ENCODE peak calls at places on chromosome 22, in eight cellular contexts. One of them, this sample, is unnamed.

GRCh38 chr22:16783930-16784354 is 41.3 kb downstream of the XKR3 start:
- DNase-seq in BJ: no peak
- DNase-seq in right lobe of liver: no peak
- DNase-seq in pancreas: no peak
- DNase-seq in upper lobe of right lung: no peak
- DNase-seq in cardiac muscle cell: no peak
- DNase-seq in HFF-Myc: no peak
- DNase-seq in fibroblast of mammary gland: peak; percentile 24
- DNase-seq in this sample: no peak

GRCh38 chr22:49103314-49104052 is 724.2 kb downstream of the BRD1 start:
- DNase-seq in BJ: no peak
- DNase-seq in right lobe of liver: peak; percentile 38
- DNase-seq in pancreas: no peak
- DNase-seq in upper lobe of right lung: peak; percentile 17
- DNase-seq in cardiac muscle cell: no peak
- DNase-seq in HFF-Myc: no peak
- DNase-seq in fibroblast of mammary gland: no peak
- DNase-seq in this sample: no peak

GRCh38 chr22:31829505-31829904 is 75.7 kb downstream of the DEPDC5 start:
- DNase-seq in BJ: peak; percentile 79
- DNase-seq in right lobe of liver: no peak
- DNase-seq in pancreas: no peak
- DNase-seq in upper lobe of right lung: no peak
- DNase-seq in cardiac muscle cell: peak; percentile 91
- DNase-seq in HFF-Myc: peak; percentile 85
- DNase-seq in fibroblast of mammary gland: peak; percentile 96
- DNase-seq in this sample: peak; percentile 89

GRCh38 chr22:33687464-33687863 is 232.8 kb downstream of the LARGE1 start:
- DNase-seq in BJ: no peak
- DNase-seq in right lobe of liver: no peak
- DNase-seq in pancreas: no peak
- DNase-seq in upper lobe of right lung: no peak
- DNase-seq in cardiac muscle cell: no peak
- DNase-seq in HFF-Myc: no peak
- DNase-seq in fibroblast of mammary gland: no peak
- DNase-seq in this sample: no peak

GRCh38 chr22:28417426-28417825 is 262.2 kb downstream of the TTC28 start:
- DNase-seq in BJ: no peak
- DNase-seq in right lobe of liver: no peak
- DNase-seq in pancreas: no peak
- DNase-seq in upper lobe of right lung: no peak
- DNase-seq in cardiac muscle cell: no peak
- DNase-seq in HFF-Myc: no peak
- DNase-seq in fibroblast of mammary gland: no peak
- DNase-seq in this sample: no peak

GRCh38 chr22:41348964-41349484 is 32.7 kb upstream of the TEF start:
- DNase-seq in BJ: no peak
- DNase-seq in right lobe of liver: no peak
- DNase-seq in pancreas: no peak
- DNase-seq in upper lobe of right lung: no peak
- DNase-seq in cardiac muscle cell: no peak
- DNase-seq in HFF-Myc: no peak
- DNase-seq in fibroblast of mammary gland: no peak
- DNase-seq in this sample: no peak

GRCh38 chr22:33188316-33188715 is 130.1 kb upstream of the SYN3 start:
- DNase-seq in BJ: no peak
- DNase-seq in right lobe of liver: no peak
- DNase-seq in pancreas: no peak
- DNase-seq in upper lobe of right lung: no peak
- DNase-seq in cardiac muscle cell: peak; percentile 1
- DNase-seq in HFF-Myc: no peak
- DNase-seq in fibroblast of mammary gland: peak; percentile 6
- DNase-seq in this sample: no peak

GRCh38 chr22:41543854-41544670 is at the start of gene POLR3H:
- DNase-seq in BJ: peak; percentile 91
- DNase-seq in right lobe of liver: peak; percentile 100
- DNase-seq in pancreas: peak; percentile 99
- DNase-seq in upper lobe of right lung: peak; percentile 100
- DNase-seq in cardiac muscle cell: peak; percentile 99
- DNase-seq in HFF-Myc: peak; percentile 84
- DNase-seq in fibroblast of mammary gland: peak; percentile 94
- DNase-seq in this sample: peak; percentile 99

GRCh38 chr22:19120829-19121630 is 1.2 kb downstream of the DGCR2 start:
- DNase-seq in BJ: no peak
- DNase-seq in right lobe of liver: peak; percentile 77
- DNase-seq in pancreas: peak; percentile 81
- DNase-seq in upper lobe of right lung: peak; percentile 79
- DNase-seq in cardiac muscle cell: no peak
- DNase-seq in HFF-Myc: no peak
- DNase-seq in fibroblast of mammary gland: peak; percentile 40
- DNase-seq in this sample: peak; percentile 27

GRCh38 chr22:27292542-27293298 is 508.8 kb downstream of the MN1 start:
- DNase-seq in BJ: no peak
- DNase-seq in right lobe of liver: no peak
- DNase-seq in pancreas: no peak
- DNase-seq in upper lobe of right lung: no peak
- DNase-seq in cardiac muscle cell: no peak
- DNase-seq in HFF-Myc: no peak
- DNase-seq in fibroblast of mammary gland: no peak
- DNase-seq in this sample: no peak

GRCh38 chr22:26648011-26648497 is 9.3 kb upstream of the MIAT start:
- DNase-seq in BJ: no peak
- DNase-seq in right lobe of liver: no peak
- DNase-seq in pancreas: no peak
- DNase-seq in upper lobe of right lung: no peak
- DNase-seq in cardiac muscle cell: no peak
- DNase-seq in HFF-Myc: no peak
- DNase-seq in fibroblast of mammary gland: no peak
- DNase-seq in this sample: no peak

GRCh38 chr22:28269277-28269676 is 350.2 kb upstream of the PITPNB start:
- DNase-seq in BJ: no peak
- DNase-seq in right lobe of liver: no peak
- DNase-seq in pancreas: no peak
- DNase-seq in upper lobe of right lung: no peak
- DNase-seq in cardiac muscle cell: no peak
- DNase-seq in HFF-Myc: no peak
- DNase-seq in fibroblast of mammary gland: no peak
- DNase-seq in this sample: no peak

GRCh38 chr22:25405854-25406509 is 158.5 kb upstream of the GRK3 start:
- DNase-seq in BJ: no peak
- DNase-seq in right lobe of liver: no peak
- DNase-seq in pancreas: no peak
- DNase-seq in upper lobe of right lung: peak; percentile 26
- DNase-seq in cardiac muscle cell: no peak
- DNase-seq in HFF-Myc: no peak
- DNase-seq in fibroblast of mammary gland: no peak
- DNase-seq in this sample: no peak

DNA sequence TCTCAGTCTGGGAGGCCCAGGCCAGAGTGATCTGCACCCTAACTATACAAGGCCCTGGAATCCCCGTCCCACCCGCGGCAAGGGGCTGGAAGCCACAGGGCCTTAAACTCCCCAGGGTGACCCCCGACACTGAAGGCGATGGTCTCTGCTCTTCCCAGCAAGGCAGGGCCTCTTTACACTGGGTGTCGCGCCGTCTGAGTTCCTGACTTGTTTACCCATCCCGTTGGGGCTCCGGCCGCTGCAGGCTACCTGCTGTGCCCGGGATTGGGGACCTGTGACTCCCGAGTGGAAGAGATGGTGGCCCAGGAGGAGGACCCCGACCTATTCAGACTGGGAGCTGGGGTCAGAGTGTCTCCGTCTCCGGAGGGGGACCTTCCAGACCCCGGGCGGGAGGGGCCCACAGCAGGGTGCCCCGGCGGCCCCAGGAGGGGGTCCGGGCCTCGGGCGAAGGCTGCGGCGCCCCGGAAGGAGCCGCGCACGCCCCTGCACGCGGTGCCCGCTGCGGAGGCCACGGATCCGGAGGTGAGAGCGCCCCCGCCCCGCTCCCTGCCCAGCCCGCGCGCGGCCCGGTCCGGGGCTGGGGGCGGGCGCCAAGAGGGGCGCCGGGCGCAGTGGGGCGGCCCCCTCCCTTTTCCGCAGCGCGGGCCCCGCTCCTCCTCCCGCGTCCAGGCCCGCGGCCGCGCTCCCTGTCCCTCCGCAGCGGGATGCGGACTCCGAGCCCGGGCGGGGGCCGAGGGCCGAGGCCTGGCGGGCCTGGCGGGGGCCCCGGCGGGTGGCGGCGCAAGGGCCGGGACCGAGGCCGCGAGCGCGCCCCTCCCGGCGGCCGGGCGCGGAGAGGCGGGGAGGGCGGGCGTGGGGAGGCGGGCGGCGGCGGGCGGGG is 534 bp upstream of the MPPED1 start:
- DNase-seq in BJ: no peak
- DNase-seq in right lobe of liver: peak; percentile 49
- DNase-seq in pancreas: peak; percentile 72
- DNase-seq in upper lobe of right lung: no peak
- DNase-seq in cardiac muscle cell: no peak
- DNase-seq in HFF-Myc: no peak
- DNase-seq in fibroblast of mammary gland: no peak
- DNase-seq in this sample: no peak
- H3K4me3 ChIP-seq in BJ: no peak overlapping the region
- H3K4me3 ChIP-seq in right lobe of liver: no peak overlapping the region
- H3K4me3 ChIP-seq in pancreas: no peak overlapping the region
- H3K4me3 ChIP-seq in upper lobe of right lung: no peak overlapping the region
- H3K4me3 ChIP-seq in cardiac muscle cell: no peak overlapping the region
- H3K4me3 ChIP-seq in HFF-Myc: no peak overlapping the region
- H3K4me3 ChIP-seq in fibroblast of mammary gland: no peak overlapping the region
- H3K4me3 ChIP-seq in this sample: no peak overlapping the region

DNA sequence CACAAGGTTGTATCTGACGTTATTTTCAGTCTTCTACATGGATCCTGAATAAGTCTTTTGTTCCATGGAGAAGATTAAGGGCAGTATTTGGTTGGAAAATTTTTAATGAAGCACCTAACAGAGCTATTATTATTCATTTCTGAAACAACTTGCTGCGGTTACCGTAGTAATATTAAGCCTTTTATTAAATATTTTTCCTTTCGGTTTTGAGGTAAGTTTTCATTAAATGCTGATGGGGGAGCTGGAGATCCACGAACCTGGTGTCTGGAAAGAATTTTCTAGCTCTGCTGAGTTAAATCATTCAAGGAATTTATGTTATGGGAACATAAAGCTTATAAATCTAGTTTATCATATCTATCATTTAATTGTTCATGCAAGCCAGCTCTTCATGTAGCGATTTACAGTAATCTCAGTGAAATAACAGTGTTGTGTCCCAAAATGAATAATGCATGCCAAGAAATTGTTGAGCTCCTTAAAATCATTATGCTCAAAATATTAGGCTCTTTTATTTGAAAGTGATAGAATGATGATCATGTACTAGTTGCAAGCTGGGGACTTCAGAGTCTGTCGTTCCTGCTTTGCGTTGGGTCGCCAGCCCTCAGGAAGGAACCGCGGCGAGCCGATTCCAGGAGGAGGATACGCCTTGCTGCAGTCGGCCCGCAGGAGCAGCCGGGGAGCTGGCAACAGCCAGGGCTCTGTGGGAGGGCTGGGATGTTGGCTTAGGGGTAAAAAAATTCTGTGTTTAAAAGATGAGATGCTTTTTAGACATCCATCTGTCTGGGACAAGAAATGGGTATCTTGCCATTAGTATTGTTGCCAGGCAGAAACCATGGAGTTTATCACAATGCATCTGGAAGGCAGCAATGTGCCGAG is 83.1 kb downstream of the TBC1D22A start:
- DNase-seq in BJ: no peak
- DNase-seq in right lobe of liver: no peak
- DNase-seq in pancreas: no peak
- DNase-seq in upper lobe of right lung: no peak
- DNase-seq in cardiac muscle cell: peak; percentile 78
- DNase-seq in HFF-Myc: no peak
- DNase-seq in fibroblast of mammary gland: peak; percentile 68
- DNase-seq in this sample: peak; percentile 73
- TF ChIP-seq CTCF in BJ: peak; percentile 41
- TF ChIP-seq CTCF in right lobe of liver: peak; percentile 39
- TF ChIP-seq CTCF in pancreas: no peak
- TF ChIP-seq CTCF in upper lobe of right lung: peak; percentile 43
- TF ChIP-seq CTCF in cardiac muscle cell: peak; percentile 57
- TF ChIP-seq CTCF in HFF-Myc: no peak
- TF ChIP-seq CTCF in fibroblast of mammary gland: peak; percentile 61
- TF ChIP-seq CTCF in this sample: peak; percentile 56

DNA sequence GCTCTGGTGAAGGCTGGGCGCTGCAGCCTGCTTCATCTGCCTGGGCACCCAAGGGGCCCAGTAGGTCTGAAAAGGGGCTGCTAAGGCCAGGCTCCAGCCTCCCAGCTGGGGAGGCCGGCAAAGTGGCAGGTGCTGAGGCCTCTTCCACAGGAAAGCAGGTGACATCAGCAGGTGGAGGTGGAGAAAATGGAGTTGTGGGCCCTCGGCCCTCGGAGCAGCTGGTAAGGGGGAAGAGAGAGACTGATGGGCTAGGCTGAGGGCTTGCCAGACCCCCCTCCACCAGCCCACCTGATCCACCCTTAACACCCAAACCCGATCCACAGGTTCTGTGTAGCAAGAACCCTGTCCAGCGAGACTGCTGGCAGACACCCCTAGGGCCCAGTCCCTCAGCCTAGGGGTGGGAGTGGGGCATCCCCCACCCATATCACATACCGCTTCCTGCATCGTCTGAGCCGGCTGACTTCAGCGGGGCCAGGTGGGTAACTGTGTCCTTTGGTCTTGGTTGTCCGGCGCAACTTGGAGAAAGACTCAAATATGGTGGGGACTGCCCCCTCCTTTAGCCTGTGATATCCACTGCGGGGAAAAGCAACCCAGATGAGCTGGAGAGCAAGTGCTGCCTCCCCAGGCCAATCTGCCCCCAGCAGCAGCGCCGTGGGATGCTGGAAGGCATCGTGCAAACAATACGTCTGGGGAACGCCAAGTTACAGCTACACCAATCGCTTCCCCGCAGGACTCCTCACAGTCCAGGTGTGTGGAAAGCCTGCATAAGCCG is 1.5 kb downstream of the THAP7 start:
- DNase-seq in BJ: no peak
- DNase-seq in right lobe of liver: no peak
- DNase-seq in pancreas: no peak
- DNase-seq in upper lobe of right lung: no peak
- DNase-seq in cardiac muscle cell: peak; percentile 16
- DNase-seq in HFF-Myc: no peak
- DNase-seq in fibroblast of mammary gland: no peak
- DNase-seq in this sample: no peak
- H3K4me3 ChIP-seq in BJ: peak overlapping the region; percentile 71
- H3K4me3 ChIP-seq in right lobe of liver: peak overlapping the region; percentile 76
- H3K4me3 ChIP-seq in pancreas: peak overlapping the region; percentile 74
- H3K4me3 ChIP-seq in upper lobe of right lung: peak overlapping the region; percentile 89
- H3K4me3 ChIP-seq in cardiac muscle cell: peak overlapping the region; percentile 74
- H3K4me3 ChIP-seq in HFF-Myc: peak overlapping the region; percentile 83
- H3K4me3 ChIP-seq in fibroblast of mammary gland: peak overlapping the region; percentile 85
- H3K4me3 ChIP-seq in this sample: peak overlapping the region; percentile 75

DNA sequence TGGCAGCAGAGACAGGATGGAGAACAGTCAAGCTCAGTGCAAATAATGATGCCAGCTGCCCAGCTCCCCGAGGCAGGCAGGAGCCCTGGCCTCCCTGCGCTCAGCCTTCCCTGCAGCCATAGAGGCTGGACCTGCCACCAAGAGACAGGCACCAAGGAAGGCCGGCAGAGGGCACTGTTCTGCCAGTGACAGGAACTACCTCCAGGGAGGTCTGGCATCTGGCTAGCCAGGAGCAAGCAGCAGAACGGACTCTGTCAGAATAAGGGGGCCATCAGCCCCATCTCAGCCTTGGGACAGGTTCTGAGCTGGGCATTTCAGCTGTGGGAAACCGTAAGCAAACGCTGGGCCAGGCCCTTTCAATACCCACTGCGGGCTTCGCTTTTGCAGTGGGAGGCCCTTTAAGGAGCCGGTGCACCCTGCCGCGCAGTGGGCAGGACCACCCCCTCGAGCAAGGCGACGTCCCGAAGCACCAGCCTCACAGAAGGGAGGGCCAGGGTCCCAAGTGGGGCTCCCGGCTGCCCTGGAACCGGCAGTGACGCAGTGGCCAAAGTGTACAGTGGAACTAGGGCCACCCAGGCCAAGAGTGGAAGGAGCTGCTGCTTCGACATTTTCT is 18.2 kb downstream of the IFT27 start:
- DNase-seq in BJ: no peak
- DNase-seq in right lobe of liver: peak; percentile 83
- DNase-seq in pancreas: peak; percentile 93
- DNase-seq in upper lobe of right lung: peak; percentile 88
- DNase-seq in cardiac muscle cell: peak; percentile 82
- DNase-seq in HFF-Myc: no peak
- DNase-seq in fibroblast of mammary gland: peak; percentile 69
- DNase-seq in this sample: peak; percentile 66
- TF ChIP-seq CTCF in BJ: peak; percentile 89
- TF ChIP-seq CTCF in right lobe of liver: peak; percentile 90
- TF ChIP-seq CTCF in pancreas: peak; percentile 80
- TF ChIP-seq CTCF in upper lobe of right lung: peak; percentile 80
- TF ChIP-seq CTCF in cardiac muscle cell: peak; percentile 81
- TF ChIP-seq CTCF in HFF-Myc: peak; percentile 84
- TF ChIP-seq CTCF in fibroblast of mammary gland: peak; percentile 72
- TF ChIP-seq CTCF in this sample: peak; percentile 87

This sample was measured in astrocyte of the spinal cord.